ENCODE peak calls at places on chromosomes 2 and 18, in six cellular contexts. Q is GM12864, C is fibroblast of lung, N is NCI-H1436, I is T follicular helper cell, J is sciatic nerve. G is an unnamed sample.

GRCh38 chr2:121273116-121273515 is 11.9 kb downstream of the TFCP2L1 start:
- DNase-seq in Q (no peak), C (no peak), N (no peak), I (no peak), J (no peak), G (no peak)

GRCh38 chr18:6714027-6714426 is 15.5 kb upstream of the ARHGAP28 start:
- DNase-seq in Q (no peak), C (no peak), N (no peak), I (no peak), J (no peak), G (no peak)

GRCh38 chr2:43133708-43134570 is 92.5 kb downstream of the ZFP36L2 start:
- DNase-seq in Q (no peak), C (no peak), N (no peak), I (peak), J (no peak), G (peak)

GRCh38 chr2:49178656-49179055 is 24.3 kb upstream of the FSHR start:
- DNase-seq in Q (no peak), C (no peak), N (no peak), I (no peak), J (no peak), G (no peak)

GRCh38 chr18:25826823-25827617 is 263.4 kb downstream of the SS18 start:
- DNase-seq in Q (no peak), C (peak), N (no peak), I (no peak), J (no peak), G (no peak)

GRCh38 chr18:9673296-9674251 is 34.5 kb upstream of the RAB31 start:
- DNase-seq in Q (peak), C (peak), N (no peak), I (no peak), J (no peak), G (peak)

GRCh38 chr2:235066895-235067294 is 115.1 kb downstream of the SH3BP4 start:
- DNase-seq in Q (no peak), C (no peak), N (no peak), I (no peak), J (no peak), G (no peak)

GRCh38 chr2:71154798-71155197 is 24.4 kb downstream of the MPHOSPH10 start:
- DNase-seq in Q (no peak), C (no peak), N (no peak), I (no peak), J (no peak), G (no peak)

GRCh38 chr2:10493636-10494281 is 45.6 kb upstream of the ODC1 start:
- DNase-seq in Q (peak), C (peak), N (no peak), I (peak), J (peak), G (peak)

GRCh38 chr18:59054892-59055291 is 84.8 kb upstream of the SEC11C start:
- DNase-seq in Q (no peak), C (peak), N (no peak), I (no peak), J (no peak), G (no peak)

GRCh38 chr2:151973901-151974199 is 125.0 kb downstream of the CACNB4 start:
- DNase-seq in Q (no peak), C (peak), N (peak), I (no peak), J (peak), G (no peak)

GRCh38 chr2:137981112-137981679 is 16.9 kb downstream of the HNMT start:
- DNase-seq in Q (no peak), C (no peak), N (no peak), I (no peak), J (no peak), G (no peak)

GRCh38 chr18:58761970-58762780 is 90.9 kb downstream of the MALT1 start:
- DNase-seq in Q (no peak), C (no peak), N (no peak), I (no peak), J (peak), G (no peak)

GRCh38 chr2:78407960-78408794 is 617.3 kb upstream of the REG3G start:
- DNase-seq in Q (no peak), C (no peak), N (no peak), I (no peak), J (no peak), G (no peak)

GRCh38 chr2:181762848-181763247 is 82.5 kb upstream of the NEUROD1 start:
- DNase-seq in Q (no peak), C (no peak), N (no peak), I (no peak), J (no peak), G (no peak)

GRCh38 chr2:11073791-11074190 is 81.5 kb upstream of the SLC66A3 start:
- DNase-seq in Q (no peak), C (peak), N (no peak), I (no peak), J (no peak), G (no peak)

GRCh38 chr18:13366977-13367892 is 148.7 kb downstream of the LDLRAD4 start:
- DNase-seq in Q (no peak), C (no peak), N (no peak), I (no peak), J (no peak), G (no peak)

GRCh38 chr2:12935226-12935625 is 218.5 kb downstream of the TRIB2 start:
- DNase-seq in Q (no peak), C (peak), N (no peak), I (no peak), J (no peak), G (no peak)

GRCh38 chr2:127361929-127362328 is 25.8 kb downstream of the MAP3K2 start:
- DNase-seq in Q (no peak), C (peak), N (no peak), I (no peak), J (no peak), G (no peak)

GRCh38 chr2:201258666-201258999 is 1.7 kb upstream of the CASP8 start:
- DNase-seq in Q (no peak), C (no peak), N (no peak), I (no peak), J (no peak), G (no peak)

GRCh38 chr2:46962751-46963150 is 47.1 kb upstream of the MCFD2 start:
- DNase-seq in Q (no peak), C (no peak), N (no peak), I (no peak), J (no peak), G (no peak)

GRCh38 chr2:44902178-44902577 is 39.3 kb upstream of the SIX3 start:
- DNase-seq in Q (no peak), C (no peak), N (no peak), I (no peak), J (no peak), G (no peak)

GRCh38 chr2:84022810-84023431 is 436.2 kb downstream of the SUCLG1 start:
- DNase-seq in Q (peak), C (peak), N (no peak), I (no peak), J (no peak), G (no peak)

GRCh38 chr2:200320344-200320743 is 13.9 kb downstream of the SPATS2L start:
- DNase-seq in Q (no peak), C (no peak), N (no peak), I (no peak), J (no peak), G (no peak)

GRCh38 chr2:3704647-3705046 is 1.3 kb downstream of the DCDC2C start:
- DNase-seq in Q (no peak), C (no peak), N (no peak), I (no peak), J (no peak), G (no peak)

GRCh38 chr2:45237850-45238542 is 228.7 kb upstream of the SIX2 start:
- DNase-seq in Q (no peak), C (peak), N (no peak), I (no peak), J (no peak), G (no peak)

GRCh38 chr2:42663106-42663755 is 94.8 kb downstream of the MTA3 start:
- DNase-seq in Q (peak), C (peak), N (peak), I (peak), J (peak), G (peak)

GRCh38 chr18:8706545-8706980 is 1.2 kb downstream of the MTCL1 start:
- DNase-seq in Q (no peak), C (peak), N (no peak), I (no peak), J (no peak), G (peak)

GRCh38 chr2:239151201-239152131 is 249.4 kb downstream of the HDAC4 start:
- DNase-seq in Q (no peak), C (no peak), N (no peak), I (no peak), J (peak), G (no peak)

GRCh38 chr18:50949185-50949584 is 18.7 kb upstream of the ELAC1 start:
- DNase-seq in Q (no peak), C (no peak), N (no peak), I (no peak), J (no peak), G (no peak)